ENCODE peak calls at places on chromosomes 3 and 15, in six cellular contexts. H is SK-N-SH, R is GM12878, V is HepG2, P is GM12892, K is K562. G is an unnamed sample.

GRCh38 chr15:34583399-34584320 is at the start of gene GOLGA8B:
- DNase-seq in H (peak; percentile 93), P (peak; percentile 82), R (no peak), V (peak; percentile 64), K (peak; percentile 83), G (peak; percentile 83)

GRCh38 chr3:124986153-124987143 is 51.9 kb upstream of the MUC13 start:
- DNase-seq in H (peak; percentile 45), R (no peak), K (peak; percentile 11), P (no peak), V (no peak), G (no peak)

GRCh38 chr3:117355566-117355965 is 646.0 kb downstream of the TUSC7 start:
- DNase-seq in H (peak; percentile 44), R (no peak), P (no peak), V (peak; percentile 2), K (no peak), G (no peak)

GRCh38 chr15:60793656-60794055 is 314.7 kb upstream of the ICE2 start:
- DNase-seq in P (no peak), V (no peak), K (no peak), R (no peak), H (no peak), G (no peak)

GRCh38 chr15:78440375-78441373 is 2.7 kb downstream of the IREB2 start:
- DNase-seq in H (no peak), P (no peak), V (no peak), K (no peak), R (no peak), G (no peak)

GRCh38 chr3:21781371-21781770 is 30.4 kb upstream of the ZNF385D start:
- DNase-seq in H (no peak), R (no peak), P (no peak), V (no peak), K (no peak), G (no peak)

GRCh38 chr3:13200951-13201350 is 127.7 kb upstream of the IQSEC1 start:
- DNase-seq in R (no peak), K (peak; percentile 49), V (peak; percentile 25), P (no peak), H (peak; percentile 74), G (no peak)

GRCh38 chr3:59367150-59367549 is 317.3 kb upstream of the CFAP20DC start:
- DNase-seq in P (no peak), R (no peak), H (no peak), K (peak; percentile 7), V (no peak), G (no peak)

GRCh38 chr3:135567223-135567622 is 398.3 kb upstream of the PPP2R3A start:
- DNase-seq in K (no peak), V (no peak), R (no peak), H (no peak), P (no peak), G (no peak)

GRCh38 chr3:194058189-194058571 is 77.8 kb upstream of the HES1 start:
- DNase-seq in P (peak; percentile 60), V (peak; percentile 65), K (peak; percentile 43), H (peak; percentile 34), R (no peak), G (peak; percentile 42)

GRCh38 chr3:195866686-195867511 is 41.5 kb downstream of the TNK2 start:
- DNase-seq in K (no peak), V (no peak), R (no peak), H (peak; percentile 60), P (no peak), G (no peak)

GRCh38 chr3:51799879-51800757 is 21.1 kb upstream of the IQCF6 start:
- DNase-seq in K (peak; percentile 50), P (no peak), R (peak; percentile 5), V (peak; percentile 49), H (peak; percentile 61), G (no peak)

GRCh38 chr3:42853739-42854302 is 21.9 kb downstream of the CYP8B1 start:
- DNase-seq in H (no peak), K (no peak), P (no peak), V (peak; percentile 96), R (no peak), G (no peak)

GRCh38 chr3:21017115-21017852 is 733.7 kb downstream of the ZNF385D start:
- DNase-seq in P (no peak), V (no peak), H (no peak), R (no peak), K (peak; percentile 14), G (no peak)

GRCh38 chr15:86165263-86166204 is 85.9 kb downstream of the AGBL1 start:
- DNase-seq in R (no peak), P (no peak), H (peak; percentile 5), K (no peak), V (no peak), G (no peak)

GRCh38 chr15:59278120-59278519 is 71.5 kb downstream of the LDHAL6B start:
- DNase-seq in R (no peak), K (no peak), V (peak; percentile 74), P (no peak), H (no peak), G (no peak)

GRCh38 chr3:110456001-110456400 is 615.6 kb upstream of the NECTIN3 start:
- DNase-seq in P (no peak), K (no peak), R (no peak), H (no peak), V (no peak), G (no peak)

GRCh38 chr3:71514621-71515020 is 68.9 kb downstream of the FOXP1 start:
- DNase-seq in K (no peak), P (no peak), V (no peak), H (no peak), R (no peak), G (no peak)

GRCh38 chr3:152127058-152127457 is 141.7 kb upstream of the MBNL1 start:
- DNase-seq in K (no peak), R (peak; percentile 85), P (peak; percentile 8), H (no peak), V (no peak), G (peak; percentile 35)

GRCh38 chr3:134463676-134464611 is 21.8 kb downstream of the ANAPC13 start:
- DNase-seq in H (peak; percentile 23), R (no peak), K (no peak), V (no peak), P (no peak), G (no peak)

GRCh38 chr3:177807150-177807875 is 610.0 kb upstream of the TBL1XR1 start:
- DNase-seq in R (no peak), P (no peak), K (no peak), H (no peak), V (no peak), G (no peak)

DNA sequence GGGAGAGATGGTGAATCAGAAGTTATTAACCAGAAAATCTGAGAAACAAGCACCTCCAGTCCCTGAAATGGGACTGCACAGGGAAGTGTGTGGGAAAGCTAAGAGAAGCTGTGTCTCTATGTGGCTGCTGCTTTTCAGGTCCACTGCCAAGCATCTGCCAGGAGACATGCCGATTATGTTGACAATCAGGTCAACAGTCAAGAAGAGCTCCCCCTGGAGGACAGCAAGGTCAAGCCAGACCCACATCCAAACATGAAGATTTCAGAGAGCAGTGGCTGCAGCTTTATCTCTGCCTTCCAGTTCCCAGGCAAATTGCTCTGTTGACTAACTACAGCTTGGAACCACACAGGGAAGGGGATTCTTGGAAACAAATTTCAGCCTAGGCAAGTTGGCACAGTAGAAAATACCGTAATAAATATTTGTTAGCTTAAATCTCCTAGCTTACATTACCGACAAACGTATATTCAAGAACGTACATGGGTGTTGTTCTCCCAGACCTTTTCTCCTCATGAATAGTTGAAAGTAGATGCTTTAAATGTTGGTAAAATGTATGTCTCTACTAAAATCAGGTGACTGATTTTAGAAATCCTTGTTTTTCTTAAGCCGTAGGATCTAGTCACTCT is 394.5 kb upstream of the RARB start:
- DNase-seq in P (peak; percentile 1), K (peak; percentile 30), H (peak; percentile 29), V (peak; percentile 45), R (no peak), G (peak; percentile 14)
- TF ChIP-seq TAF1 in P (no peak), K (no peak), H (no peak), V (no peak), R (no peak), G (no peak)

GRCh38 chr15:42385980-42386695 is 26.8 kb downstream of the CAPN3 start:
- DNase-seq in R (no peak), V (no peak), H (no peak), K (peak; percentile 31), P (no peak), G (no peak)

GRCh38 chr15:42387603-42388002 is 28.3 kb downstream of the CAPN3 start:
- DNase-seq in V (no peak), R (no peak), P (no peak), K (no peak), H (no peak), G (no peak)

GRCh38 chr15:42385206-42385979 is 26.1 kb downstream of the CAPN3 start:
- DNase-seq in K (peak; percentile 78), V (peak; percentile 45), R (no peak), H (peak; percentile 60), P (no peak), G (no peak)

DNA sequence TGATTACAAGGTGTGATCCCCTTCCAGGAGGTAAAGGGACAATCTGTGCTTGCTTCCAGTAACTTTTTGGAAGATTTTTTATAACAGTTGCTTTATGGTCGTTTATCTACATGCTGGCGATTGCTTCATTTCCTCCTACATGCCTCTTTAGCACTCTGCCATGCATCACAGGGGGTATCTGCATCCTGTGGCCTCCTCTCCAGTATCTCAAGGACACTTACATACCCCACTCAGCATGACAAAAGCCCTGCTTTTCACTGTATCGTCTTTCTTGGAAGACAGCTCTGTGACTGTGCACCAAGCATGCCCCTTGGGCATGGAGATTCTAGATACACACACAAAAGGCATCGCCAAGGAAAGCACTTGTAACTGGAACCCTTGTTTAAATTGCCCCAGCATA is 25.3 kb downstream of the CAPN3 start:
- DNase-seq in V (no peak), P (no peak), H (no peak), K (no peak), R (no peak), G (no peak)
- TF ChIP-seq TAF1 in V (no peak), P (no peak), H (no peak), K (no peak), R (no peak), G (no peak)

DNA sequence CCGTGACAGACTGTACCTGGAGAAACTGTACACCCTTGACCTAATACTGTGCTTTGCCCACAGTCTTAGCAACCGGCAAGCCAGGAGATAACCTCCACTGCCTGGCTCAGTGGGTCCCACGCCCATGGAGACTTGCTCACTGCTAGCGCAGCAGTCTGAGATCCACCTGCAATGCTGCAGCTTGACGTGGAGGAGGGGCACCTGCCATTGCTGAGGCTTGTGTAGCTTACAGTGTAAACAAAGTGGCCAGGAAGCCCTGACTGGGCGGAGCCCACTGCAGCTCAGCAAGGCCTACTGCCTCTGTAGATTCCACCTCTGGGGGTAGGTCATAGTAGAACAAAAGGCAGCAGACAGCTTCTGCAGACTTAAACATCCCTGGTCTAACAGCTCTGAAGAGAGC is 189.3 kb downstream of the EDEM1 start:
- DNase-seq in K (no peak), P (no peak), R (no peak), H (no peak), V (peak; percentile 85), G (no peak)
- TF ChIP-seq TAF1 in K (no peak), P (no peak), R (no peak), H (no peak), V (no peak), G (no peak)

GRCh38 chr3:157333551-157333991 is 103.1 kb upstream of the PTX3 start:
- DNase-seq in V (no peak), R (no peak), P (no peak), H (no peak), K (no peak), G (no peak)
- TF ChIP-seq TAF1 in V (no peak), R (no peak), P (no peak), H (no peak), K (no peak), G (no peak)